ENCODE peak calls at places on chromosomes 7 and 10, in four cellular contexts. F, J, Y and V are unnamed samples.

GRCh38 chr7:32616625-32617024 is 121.3 kb downstream of the AVL9 start:
- DNase-seq in F (peak), Y (no peak), J (no peak), V (no peak)

GRCh38 chr10:79021331-79021907 is 47.3 kb upstream of the ZMIZ1 start:
- DNase-seq in F (no peak), J (no peak), Y (no peak), V (no peak)

GRCh38 chr7:135100856-135101255 is 47.0 kb upstream of the TMEM140 start:
- DNase-seq in J (no peak), F (no peak), Y (no peak), V (no peak)

GRCh38 chr7:50221028-50221427 is 83.5 kb upstream of the IKZF1 start:
- DNase-seq in F (no peak), J (no peak), Y (no peak), V (no peak)

GRCh38 chr7:105345003-105345402 is 43.7 kb downstream of the SRPK2 start:
- DNase-seq in F (peak), J (no peak), Y (no peak), V (no peak)

GRCh38 chr10:113893570-113893969 is 39.1 kb downstream of the NHLRC2 start:
- DNase-seq in J (no peak), Y (no peak), F (no peak), V (no peak)

GRCh38 chr10:31830887-31831286 is 97.7 kb downstream of the ARHGAP12 start:
- DNase-seq in Y (no peak), F (no peak), J (no peak), V (no peak)

GRCh38 chr7:135414850-135415439 is 95.0 kb downstream of the CNOT4 start:
- DNase-seq in F (peak), Y (peak), J (no peak), V (peak)

GRCh38 chr7:47719675-47720074 is 137.8 kb upstream of the TNS3 start:
- DNase-seq in J (no peak), F (no peak), Y (no peak), V (no peak)

GRCh38 chr7:41924798-41925197 is 221.9 kb upstream of the INHBA start:
- DNase-seq in J (no peak), F (no peak), Y (no peak), V (no peak)

GRCh38 chr10:132813560-132814468 is 27.9 kb upstream of the NKX6-2 start:
- DNase-seq in F (no peak), J (no peak), Y (no peak), V (no peak)

GRCh38 chr7:101664390-101664789 is 35.3 kb upstream of the MYL10 start:
- DNase-seq in Y (no peak), F (no peak), J (no peak), V (no peak)

GRCh38 chr7:37820708-37821468 is 27.5 kb upstream of the NME8 start:
- DNase-seq in F (no peak), J (no peak), Y (no peak), V (no peak)

GRCh38 chr7:92769844-92770243 is 66.5 kb downstream of the CDK6 start:
- DNase-seq in J (no peak), F (no peak), Y (no peak), V (no peak)

GRCh38 chr7:101397770-101398324 is 35.2 kb downstream of the COL26A1 start:
- DNase-seq in F (no peak), J (no peak), Y (peak), V (no peak)

GRCh38 chr10:117175215-117175900 is 21.9 kb upstream of the KCNK18 start:
- DNase-seq in F (no peak), J (no peak), Y (no peak), V (peak)

GRCh38 chr10:64515975-64516699 is 994.9 kb downstream of the REEP3 start:
- DNase-seq in F (peak), Y (no peak), J (no peak), V (no peak)

GRCh38 chr7:100570954-100571828 is 2.5 kb downstream of the SAP25 start:
- DNase-seq in J (no peak), Y (peak), F (peak), V (no peak)

GRCh38 chr7:117902314-117902889 is 29.2 kb upstream of the CTTNBP2 start:
- DNase-seq in F (no peak), Y (no peak), J (no peak), V (no peak)

GRCh38 chr7:44678468-44679179 is 70.0 kb upstream of the ZMIZ2 start:
- DNase-seq in Y (peak), F (no peak), J (no peak), V (no peak)

DNA sequence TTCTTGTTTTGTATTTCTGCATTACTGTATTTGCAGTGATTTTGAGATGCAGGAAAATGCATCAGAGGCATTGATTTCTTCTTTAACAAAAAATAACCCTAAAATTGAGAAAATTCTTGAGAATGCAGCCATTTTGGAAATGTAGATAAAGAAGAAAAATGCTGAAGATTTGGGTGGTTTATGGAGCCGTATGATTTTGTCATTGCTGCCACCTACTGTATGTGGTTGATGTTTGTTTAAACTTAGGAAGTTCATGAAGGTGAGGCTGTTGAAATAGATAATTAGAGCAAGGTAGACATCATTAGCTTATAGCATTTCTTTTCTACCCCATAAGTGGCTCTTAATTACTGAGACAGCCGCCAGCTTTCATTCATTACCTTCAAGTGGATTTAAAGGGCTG is 92.1 kb upstream of the SAMD8 start:
- DNase-seq in Y (no peak), F (peak), J (no peak), V (no peak)
- TF ChIP-seq TARDBP in Y (no peak), F (no peak), J (no peak), V (no peak)

DNA sequence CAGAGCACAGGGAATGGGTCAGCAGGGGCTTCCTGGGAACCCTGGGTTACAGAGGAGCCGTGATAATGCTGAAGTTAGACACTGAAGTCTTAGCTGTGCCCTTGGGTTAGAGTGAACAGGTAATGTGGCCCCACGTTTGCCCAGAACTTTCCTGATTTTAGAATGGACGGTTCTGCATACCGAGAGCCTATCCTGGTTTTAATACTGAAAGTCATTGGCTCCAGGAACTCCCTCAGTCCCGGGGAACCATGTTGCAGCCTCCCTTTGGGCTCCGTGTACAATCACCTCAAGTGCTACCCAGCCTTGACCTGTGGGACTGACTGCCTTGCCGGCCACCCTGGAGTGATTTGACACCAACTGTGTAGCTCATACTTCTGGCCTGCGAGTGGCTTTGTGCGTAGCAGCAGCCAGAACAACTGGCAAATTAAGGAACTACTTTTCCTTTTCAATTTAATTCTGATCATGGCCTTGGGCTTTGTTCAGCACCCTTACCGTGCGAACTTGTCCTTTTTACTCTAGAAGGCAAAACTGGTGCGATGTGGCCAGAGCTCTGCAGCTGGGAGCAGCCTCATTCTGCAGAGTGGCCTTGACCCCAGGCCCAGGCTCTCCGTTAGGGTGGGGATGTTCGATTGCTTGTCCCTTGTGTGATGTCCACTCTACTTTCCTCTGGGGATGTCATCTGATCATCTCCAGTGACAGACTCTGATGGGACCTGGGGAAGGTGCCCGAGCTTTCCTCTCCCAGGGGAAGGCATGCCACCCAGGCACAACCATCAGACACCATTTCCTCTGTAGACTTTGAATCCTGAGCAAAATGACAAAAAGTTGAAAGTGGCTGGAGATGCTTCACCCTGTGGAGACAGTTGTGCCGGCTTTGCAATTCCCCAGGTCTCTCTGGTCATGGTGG is 265.9 kb downstream of the GLRX3 start:
- DNase-seq in F (no peak), Y (no peak), J (no peak), V (no peak)
- TF ChIP-seq TARDBP in F (no peak), Y (no peak), J (no peak), V (no peak)

GRCh38 chr10:35306852-35307251 is 29.5 kb upstream of the CCNY start:
- DNase-seq in F (peak), J (no peak), Y (peak), V (no peak)
- TF ChIP-seq TARDBP in F (no peak), J (no peak), Y (no peak), V (no peak)

GRCh38 chr10:27529010-27529783 is 25.1 kb downstream of the RAB18 start:
- DNase-seq in F (peak), J (no peak), Y (no peak), V (no peak)
- TF ChIP-seq TARDBP in F (no peak), J (no peak), Y (no peak), V (no peak)